ENCODE peak calls at places on chromosomes 5 and 9, in five cellular contexts. One of them, this sample, is unnamed.

GRCh38 chr5:178496219-178496618 is 94.0 kb downstream of the COL23A1 start:
- DNase-seq in GM12878: no peak
- DNase-seq in suprapubic skin: no peak
- DNase-seq in prostate gland: no peak
- DNase-seq in HCT116: no peak
- DNase-seq in this sample: no peak

GRCh38 chr5:127892467-127893207 is 189.4 kb downstream of the CCDC192 start:
- DNase-seq in HCT116: peak
- DNase-seq in suprapubic skin: no peak
- DNase-seq in prostate gland: no peak
- DNase-seq in GM12878: no peak
- DNase-seq in this sample: no peak

GRCh38 chr9:98580956-98581355 is 127.8 kb downstream of the GABBR2 start:
- DNase-seq in prostate gland: no peak
- DNase-seq in HCT116: no peak
- DNase-seq in suprapubic skin: no peak
- DNase-seq in GM12878: no peak
- DNase-seq in this sample: no peak

GRCh38 chr5:163612358-163613149 is 107.1 kb downstream of the MAT2B start:
- DNase-seq in prostate gland: no peak
- DNase-seq in suprapubic skin: no peak
- DNase-seq in HCT116: no peak
- DNase-seq in GM12878: no peak
- DNase-seq in this sample: no peak

GRCh38 chr5:43156388-43156787 is 35.6 kb upstream of the NIM1K start:
- DNase-seq in prostate gland: no peak
- DNase-seq in HCT116: no peak
- DNase-seq in GM12878: no peak
- DNase-seq in suprapubic skin: no peak
- DNase-seq in this sample: no peak

GRCh38 chr9:126128494-126129142 is 198.0 kb upstream of the MVB12B start:
- DNase-seq in prostate gland: no peak
- DNase-seq in HCT116: no peak
- DNase-seq in suprapubic skin: no peak
- DNase-seq in GM12878: no peak
- DNase-seq in this sample: no peak

GRCh38 chr9:114898741-114899140 is 31.6 kb downstream of the TNFSF8 start:
- DNase-seq in suprapubic skin: no peak
- DNase-seq in HCT116: no peak
- DNase-seq in GM12878: no peak
- DNase-seq in prostate gland: no peak
- DNase-seq in this sample: no peak

GRCh38 chr9:134502261-134503211 is 139.1 kb upstream of the COL5A1 start:
- DNase-seq in HCT116: no peak
- DNase-seq in GM12878: no peak
- DNase-seq in prostate gland: no peak
- DNase-seq in suprapubic skin: peak
- DNase-seq in this sample: no peak

GRCh38 chr9:34124923-34125322 is 1.6 kb downstream of the DCAF12 start:
- DNase-seq in prostate gland: no peak
- DNase-seq in GM12878: no peak
- DNase-seq in HCT116: no peak
- DNase-seq in suprapubic skin: no peak
- DNase-seq in this sample: no peak

GRCh38 chr5:153659337-153659736 is 168.9 kb downstream of the GRIA1 start:
- DNase-seq in GM12878: no peak
- DNase-seq in suprapubic skin: no peak
- DNase-seq in prostate gland: no peak
- DNase-seq in HCT116: no peak
- DNase-seq in this sample: no peak

GRCh38 chr5:137231535-137231934 is 267.6 kb downstream of the SPOCK1 start:
- DNase-seq in GM12878: no peak
- DNase-seq in suprapubic skin: no peak
- DNase-seq in prostate gland: no peak
- DNase-seq in HCT116: no peak
- DNase-seq in this sample: no peak

GRCh38 chr9:131585375-131585774 is 40.1 kb downstream of the PRRT1B start:
- DNase-seq in HCT116: no peak
- DNase-seq in prostate gland: no peak
- DNase-seq in suprapubic skin: no peak
- DNase-seq in GM12878: no peak
- DNase-seq in this sample: no peak

GRCh38 chr5:135332519-135333150 is 66.4 kb downstream of the MACROH2A1 start:
- DNase-seq in suprapubic skin: no peak
- DNase-seq in GM12878: no peak
- DNase-seq in prostate gland: no peak
- DNase-seq in HCT116: peak
- DNase-seq in this sample: no peak

GRCh38 chr9:129407905-129408452 is 212.9 kb downstream of the C9orf50 start:
- DNase-seq in GM12878: no peak
- DNase-seq in prostate gland: no peak
- DNase-seq in suprapubic skin: no peak
- DNase-seq in HCT116: no peak
- DNase-seq in this sample: no peak

GRCh38 chr9:127979333-127980055 is 1.3 kb downstream of the EEIG1 start:
- DNase-seq in HCT116: no peak
- DNase-seq in GM12878: no peak
- DNase-seq in prostate gland: no peak
- DNase-seq in suprapubic skin: peak
- DNase-seq in this sample: no peak

GRCh38 chr9:15846611-15847010 is 293.8 kb downstream of the CCDC171 start:
- DNase-seq in suprapubic skin: no peak
- DNase-seq in HCT116: no peak
- DNase-seq in prostate gland: no peak
- DNase-seq in GM12878: no peak
- DNase-seq in this sample: no peak

GRCh38 chr9:3746296-3747275 is 220.8 kb upstream of the RFX3 start:
- DNase-seq in prostate gland: no peak
- DNase-seq in HCT116: peak
- DNase-seq in suprapubic skin: no peak
- DNase-seq in GM12878: no peak
- DNase-seq in this sample: no peak

GRCh38 chr9:114830546-114830945 is 24.7 kb upstream of the TNFSF15 start:
- DNase-seq in HCT116: no peak
- DNase-seq in GM12878: no peak
- DNase-seq in prostate gland: no peak
- DNase-seq in suprapubic skin: no peak
- DNase-seq in this sample: no peak

GRCh38 chr5:22372376-22372775 is 480.8 kb downstream of the CDH12 start:
- DNase-seq in GM12878: no peak
- DNase-seq in suprapubic skin: no peak
- DNase-seq in prostate gland: no peak
- DNase-seq in HCT116: no peak
- DNase-seq in this sample: no peak

GRCh38 chr9:14314929-14315753 is 1.2 kb upstream of the NFIB start:
- DNase-seq in suprapubic skin: peak
- DNase-seq in HCT116: no peak
- DNase-seq in GM12878: no peak
- DNase-seq in prostate gland: peak
- DNase-seq in this sample: no peak

GRCh38 chr9:18124760-18125159 is 349.2 kb upstream of the ADAMTSL1 start:
- DNase-seq in GM12878: no peak
- DNase-seq in suprapubic skin: no peak
- DNase-seq in HCT116: no peak
- DNase-seq in prostate gland: no peak
- DNase-seq in this sample: no peak

GRCh38 chr9:35628389-35628991 is 10.3 kb upstream of the CD72 start:
- DNase-seq in HCT116: no peak
- DNase-seq in GM12878: no peak
- DNase-seq in prostate gland: no peak
- DNase-seq in suprapubic skin: peak
- DNase-seq in this sample: no peak

GRCh38 chr5:68464424-68464823 is 248.9 kb downstream of the PIK3R1 start:
- DNase-seq in suprapubic skin: no peak
- DNase-seq in HCT116: no peak
- DNase-seq in prostate gland: no peak
- DNase-seq in GM12878: no peak
- DNase-seq in this sample: no peak

GRCh38 chr5:73365301-73365853 is 83.2 kb downstream of the FOXD1 start:
- DNase-seq in prostate gland: no peak
- DNase-seq in HCT116: peak
- DNase-seq in suprapubic skin: no peak
- DNase-seq in GM12878: no peak
- DNase-seq in this sample: no peak

GRCh38 chr5:59648949-59649921 is 244.3 kb downstream of the PDE4D start:
- DNase-seq in suprapubic skin: no peak
- DNase-seq in prostate gland: no peak
- DNase-seq in GM12878: no peak
- DNase-seq in HCT116: no peak
- DNase-seq in this sample: no peak

GRCh38 chr9:136011703-136012496 is 50.7 kb upstream of the UBAC1 start:
- DNase-seq in prostate gland: no peak
- DNase-seq in GM12878: no peak
- DNase-seq in suprapubic skin: no peak
- DNase-seq in HCT116: no peak
- DNase-seq in this sample: no peak
- TF ChIP-seq POLR2AphosphoS5 in prostate gland: peak
- TF ChIP-seq POLR2AphosphoS5 in GM12878: no peak
- TF ChIP-seq POLR2AphosphoS5 in suprapubic skin: no peak
- TF ChIP-seq POLR2AphosphoS5 in HCT116: no peak
- TF ChIP-seq POLR2AphosphoS5 in this sample: peak

GRCh38 chr5:56815657-56816545 is 552 bp downstream of the MAP3K1 start:
- DNase-seq in suprapubic skin: peak
- DNase-seq in prostate gland: peak
- DNase-seq in HCT116: no peak
- DNase-seq in GM12878: no peak
- DNase-seq in this sample: no peak

GRCh38 chr5:56816546-56817081 is 1.3 kb downstream of the MAP3K1 start:
- DNase-seq in prostate gland: peak
- DNase-seq in GM12878: no peak
- DNase-seq in HCT116: no peak
- DNase-seq in suprapubic skin: peak
- DNase-seq in this sample: no peak

GRCh38 chr5:56813302-56813701 is 2.0 kb upstream of the MAP3K1 start:
- DNase-seq in suprapubic skin: no peak
- DNase-seq in HCT116: no peak
- DNase-seq in prostate gland: no peak
- DNase-seq in GM12878: no peak
- DNase-seq in this sample: no peak

GRCh38 chr5:56814361-56814962 is 887 bp upstream of the MAP3K1 start:
- DNase-seq in HCT116: no peak
- DNase-seq in GM12878: no peak
- DNase-seq in suprapubic skin: no peak
- DNase-seq in prostate gland: peak
- DNase-seq in this sample: no peak

GRCh38 chr5:56814963-56815656 is at the start of gene MAP3K1:
- DNase-seq in suprapubic skin: peak
- DNase-seq in prostate gland: peak
- DNase-seq in HCT116: no peak
- DNase-seq in GM12878: no peak
- DNase-seq in this sample: no peak
- TF ChIP-seq POLR2A in suprapubic skin: no peak
- TF ChIP-seq POLR2A in prostate gland: peak
- TF ChIP-seq POLR2A in HCT116: peak
- TF ChIP-seq POLR2A in GM12878: peak
- TF ChIP-seq POLR2A in this sample: peak

GRCh38 chr5:139770722-139771121 is 24.9 kb upstream of the PSD2 start:
- DNase-seq in suprapubic skin: no peak
- DNase-seq in HCT116: no peak
- DNase-seq in GM12878: no peak
- DNase-seq in prostate gland: no peak
- DNase-seq in this sample: no peak
- H3K27ac ChIP-seq in suprapubic skin: no peak
- H3K27ac ChIP-seq in HCT116: no peak
- H3K27ac ChIP-seq in GM12878: no peak
- H3K27ac ChIP-seq in prostate gland: no peak
- H3K27ac ChIP-seq in this sample: no peak

GRCh38 chr5:173954671-173955605 is 34.0 kb upstream of the C5orf47 start:
- DNase-seq in suprapubic skin: no peak
- DNase-seq in prostate gland: no peak
- DNase-seq in HCT116: no peak
- DNase-seq in GM12878: no peak
- DNase-seq in this sample: no peak

GRCh38 chr5:173950829-173951228 is 38.1 kb upstream of the C5orf47 start:
- DNase-seq in GM12878: no peak
- DNase-seq in suprapubic skin: no peak
- DNase-seq in HCT116: no peak
- DNase-seq in prostate gland: no peak
- DNase-seq in this sample: no peak

DNA sequence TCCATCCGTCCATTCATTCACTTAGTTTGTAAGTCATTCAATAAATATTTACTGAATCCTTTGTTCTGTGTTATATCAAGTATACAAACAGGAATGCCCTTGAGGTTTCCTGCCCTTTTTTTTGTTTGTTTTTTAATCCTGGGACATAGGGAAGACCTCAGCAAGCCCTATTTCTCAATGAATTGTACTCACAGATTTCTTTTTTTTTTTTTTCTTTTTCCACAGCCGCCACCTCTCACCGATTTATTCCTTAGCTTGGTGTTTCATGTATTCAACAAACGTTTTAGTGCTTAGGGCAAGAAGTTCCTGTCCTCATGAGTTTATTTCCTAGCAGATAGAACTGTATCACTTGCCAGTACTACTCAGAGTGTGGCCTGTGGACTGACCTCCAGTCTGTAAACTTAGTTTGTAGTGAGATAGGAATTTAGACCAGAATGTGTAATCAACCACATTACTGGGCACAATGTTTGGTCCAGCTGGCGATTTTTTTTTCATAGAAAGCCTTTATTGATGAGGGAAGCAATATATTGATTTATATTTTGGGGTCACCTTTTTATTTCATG is 35.4 kb upstream of the C5orf47 start:
- DNase-seq in suprapubic skin: no peak
- DNase-seq in GM12878: no peak
- DNase-seq in prostate gland: no peak
- DNase-seq in HCT116: no peak
- DNase-seq in this sample: no peak
- TF ChIP-seq POLR2AphosphoS5 in suprapubic skin: no peak
- TF ChIP-seq POLR2AphosphoS5 in GM12878: no peak
- TF ChIP-seq POLR2AphosphoS5 in prostate gland: no peak
- TF ChIP-seq POLR2AphosphoS5 in HCT116: no peak
- TF ChIP-seq POLR2AphosphoS5 in this sample: no peak

GRCh38 chr5:27474395-27474794 is 436.0 kb upstream of the CDH9 start:
- DNase-seq in suprapubic skin: no peak
- DNase-seq in GM12878: no peak
- DNase-seq in HCT116: no peak
- DNase-seq in prostate gland: no peak
- DNase-seq in this sample: no peak

GRCh38 chr5:27473300-27474053 is 435.1 kb upstream of the CDH9 start:
- DNase-seq in suprapubic skin: no peak
- DNase-seq in HCT116: no peak
- DNase-seq in GM12878: no peak
- DNase-seq in prostate gland: no peak
- DNase-seq in this sample: no peak

GRCh38 chr5:27474054-27474323 is 435.6 kb upstream of the CDH9 start:
- DNase-seq in prostate gland: no peak
- DNase-seq in GM12878: no peak
- DNase-seq in suprapubic skin: no peak
- DNase-seq in HCT116: no peak
- DNase-seq in this sample: no peak

GRCh38 chr5:27472875-27473274 is 434.5 kb upstream of the CDH9 start:
- DNase-seq in HCT116: no peak
- DNase-seq in GM12878: no peak
- DNase-seq in prostate gland: no peak
- DNase-seq in suprapubic skin: no peak
- DNase-seq in this sample: no peak

GRCh38 chr5:27472000-27472763 is 433.8 kb upstream of the CDH9 start:
- DNase-seq in suprapubic skin: no peak
- DNase-seq in HCT116: no peak
- DNase-seq in prostate gland: no peak
- DNase-seq in GM12878: peak
- DNase-seq in this sample: no peak
- TF ChIP-seq POLR2A in suprapubic skin: no peak
- TF ChIP-seq POLR2A in HCT116: no peak
- TF ChIP-seq POLR2A in prostate gland: no peak
- TF ChIP-seq POLR2A in GM12878: peak
- TF ChIP-seq POLR2A in this sample: no peak

GRCh38 chr9:82488319-82488701 is 499.7 kb downstream of the SPATA31D1 start:
- DNase-seq in prostate gland: no peak
- DNase-seq in suprapubic skin: no peak
- DNase-seq in GM12878: no peak
- DNase-seq in HCT116: no peak
- DNase-seq in this sample: no peak
- H3K27ac ChIP-seq in prostate gland: peak
- H3K27ac ChIP-seq in suprapubic skin: peak
- H3K27ac ChIP-seq in GM12878: no peak
- H3K27ac ChIP-seq in HCT116: no peak
- H3K27ac ChIP-seq in this sample: peak

This sample was measured in vagina.